ENCODE peak calls at places on chromosomes 4 and X, in eight cellular contexts. I, S, B, J, R, G, T and U are unnamed samples.

GRCh38 chr4:132169660-132170059 is 979.4 kb upstream of the PCDH10 start:
- DNase-seq in I (no peak), R (no peak), B (no peak), G (no peak), T (no peak), J (no peak), S (no peak), U (no peak)

GRCh38 chr4:90950385-90950841 is 823.2 kb downstream of the CCSER1 start:
- DNase-seq in B (no peak), S (no peak), I (no peak), R (no peak), G (no peak), J (no peak), T (no peak), U (no peak)

GRCh38 chrX:30781711-30782444 is 107.2 kb downstream of the TAB3 start:
- DNase-seq in J (peak), I (no peak), T (no peak), S (no peak), B (no peak), R (no peak), G (no peak), U (no peak)

GRCh38 chrX:3129256-3129655 is 88.0 kb downstream of the ARSF start:
- DNase-seq in G (no peak), J (peak), T (no peak), I (no peak), R (no peak), B (no peak), S (no peak), U (no peak)

GRCh38 chrX:2642146-2642545 is 48.9 kb upstream of the CD99 start:
- DNase-seq in J (no peak), T (no peak), B (no peak), G (no peak), R (no peak), S (no peak), I (no peak), U (no peak)

GRCh38 chr4:85756938-85757337 is 282.0 kb downstream of the ARHGAP24 start:
- DNase-seq in T (no peak), J (peak), S (no peak), I (no peak), B (no peak), R (no peak), G (no peak), U (no peak)

GRCh38 chrX:39258331-39258730 is 457.1 kb downstream of the MID1IP1 start:
- DNase-seq in I (no peak), B (peak), R (no peak), J (no peak), S (no peak), T (no peak), G (no peak), U (peak)

GRCh38 chr4:150033937-150034336 is 44.3 kb upstream of the DCLK2 start:
- DNase-seq in G (no peak), I (no peak), B (no peak), R (no peak), J (peak), T (no peak), S (no peak), U (peak)

GRCh38 chr4:182600093-182600492 is 317.1 kb downstream of the DCTD start:
- DNase-seq in R (no peak), I (no peak), G (no peak), B (peak), J (no peak), S (no peak), T (no peak), U (peak)

GRCh38 chr4:15344041-15344440 is 83.8 kb upstream of the C1QTNF7 start:
- DNase-seq in R (no peak), I (no peak), B (no peak), J (no peak), T (no peak), S (no peak), G (no peak), U (no peak)

GRCh38 chr4:145507636-145508035 is 26.0 kb downstream of the SMAD1 start:
- DNase-seq in G (no peak), I (no peak), R (no peak), S (no peak), T (no peak), B (no peak), J (peak), U (no peak)

GRCh38 chr4:8352368-8353157 is 83.0 kb downstream of the HTRA3 start:
- DNase-seq in B (no peak), T (no peak), I (no peak), R (no peak), J (no peak), G (no peak), S (no peak), U (no peak)

GRCh38 chr4:104897297-104897645 is 249.4 kb upstream of the TET2 start:
- DNase-seq in J (no peak), G (no peak), B (no peak), I (no peak), S (no peak), T (no peak), R (no peak), U (no peak)

GRCh38 chr4:6200011-6200921 is at the start of gene JAKMIP1:
- DNase-seq in I (peak), G (no peak), T (peak), B (no peak), S (peak), R (peak), J (no peak), U (no peak)

GRCh38 chr4:122990891-122991290 is 68.5 kb upstream of the NUDT6 start:
- DNase-seq in T (no peak), J (no peak), G (no peak), B (no peak), S (no peak), R (no peak), I (no peak), U (no peak)

GRCh38 chrX:85140963-85141362 is 102.6 kb downstream of the SATL1 start:
- DNase-seq in R (no peak), S (no peak), B (no peak), J (no peak), I (no peak), G (no peak), T (no peak), U (no peak)

GRCh38 chrX:19855700-19856381 is 31.6 kb downstream of the SH3KBP1 start:
- DNase-seq in R (no peak), T (no peak), I (no peak), S (no peak), J (no peak), G (no peak), B (no peak), U (no peak)

GRCh38 chrX:101749436-101749835 is 89.8 kb upstream of the ARMCX2 start:
- DNase-seq in J (peak), G (no peak), R (no peak), T (no peak), I (no peak), S (no peak), B (no peak), U (no peak)

GRCh38 chr4:153549401-153549800 is 83.2 kb downstream of the TMEM131L start:
- DNase-seq in I (no peak), B (no peak), S (no peak), J (no peak), R (no peak), G (no peak), T (no peak), U (no peak)

GRCh38 chrX:135086197-135086854 is 34.0 kb downstream of the ETDB start:
- DNase-seq in I (peak), R (no peak), B (peak), T (peak), S (no peak), J (peak), G (no peak), U (peak)

GRCh38 chr4:87076690-87077358 is 142.0 kb downstream of the AFF1 start:
- DNase-seq in B (no peak), T (no peak), S (no peak), R (no peak), I (no peak), J (no peak), G (no peak), U (no peak)

GRCh38 chr4:110515676-110516075 is 39.7 kb downstream of the ENPEP start:
- DNase-seq in I (no peak), R (no peak), G (no peak), T (no peak), S (no peak), B (no peak), J (peak), U (no peak)

GRCh38 chrX:14936561-14936960 is 63.3 kb downstream of the MOSPD2 start:
- DNase-seq in R (no peak), T (no peak), G (no peak), B (no peak), I (no peak), J (peak), S (no peak), U (no peak)

GRCh38 chr4:176587920-176588319 is 204.8 kb downstream of the VEGFC start:
- DNase-seq in S (no peak), G (no peak), B (no peak), R (no peak), I (no peak), T (no peak), J (peak), U (no peak)

GRCh38 chrX:53813663-53814440 is 127.3 kb upstream of the HUWE1 start:
- DNase-seq in R (no peak), I (no peak), T (no peak), G (no peak), B (no peak), J (peak), S (no peak), U (no peak)

GRCh38 chr4:53441564-53441963 is 64.1 kb downstream of the FIP1L1 start:
- DNase-seq in J (no peak), R (no peak), S (no peak), T (no peak), G (no peak), B (no peak), I (no peak), U (no peak)

GRCh38 chr4:73451404-73451803 is 15.4 kb downstream of the AFP start:
- DNase-seq in I (no peak), G (no peak), T (no peak), R (no peak), B (peak), S (no peak), J (peak), U (no peak)

GRCh38 chr4:147616849-147617172 is 386 bp upstream of the TMEM184C start:
- DNase-seq in B (no peak), R (no peak), I (no peak), G (no peak), T (no peak), J (no peak), S (no peak), U (no peak)

GRCh38 chr4:38150021-38150671 is 189.9 kb downstream of the PTTG2 start:
- DNase-seq in J (no peak), I (no peak), G (no peak), B (no peak), S (no peak), R (no peak), T (no peak), U (no peak)

GRCh38 chr4:122218762-122219161 is 66.6 kb downstream of the BLTP1 start:
- DNase-seq in G (no peak), S (no peak), J (peak), R (no peak), I (no peak), B (no peak), T (no peak), U (no peak)

GRCh38 chrX:10755477-10756334 is 135.3 kb upstream of the MID1 start:
- DNase-seq in J (peak), R (no peak), B (no peak), I (no peak), S (no peak), T (no peak), G (peak), U (no peak)

GRCh38 chr4:39821951-39822350 is 124.0 kb downstream of the UBE2K start:
- DNase-seq in I (no peak), T (no peak), G (no peak), R (no peak), B (no peak), J (no peak), S (no peak), U (no peak)

GRCh38 chr4:71293705-71294104 is 45.1 kb upstream of the SLC4A4 start:
- DNase-seq in J (peak), S (no peak), R (no peak), T (no peak), G (no peak), I (no peak), B (no peak), U (no peak)

GRCh38 chr4:155568641-155569040 is 98.0 kb upstream of the GUCY1A1 start:
- DNase-seq in R (no peak), J (no peak), I (no peak), B (no peak), S (no peak), G (no peak), T (no peak), U (no peak)